ENCODE peak calls at places on chromosomes 16 and 17, in six cellular contexts. N, P, I, X, R and A are unnamed samples.

GRCh38 chr17:30981531-30982519 is 11.0 kb downstream of the RNF135 start:
- DNase-seq in N (no peak), P (no peak), R (no peak), X (no peak), I (no peak), A (no peak)

GRCh38 chr16:72256398-72257048 is 84.6 kb upstream of the PMFBP1 start:
- DNase-seq in N (no peak), R (no peak), P (no peak), I (peak), X (no peak), A (peak)

GRCh38 chr17:3015890-3016289 is 47.5 kb downstream of the OR1D5 start:
- DNase-seq in X (no peak), P (no peak), N (no peak), I (no peak), R (no peak), A (peak)

GRCh38 chr17:79147791-79148506 is 73.3 kb downstream of the ENGASE start:
- DNase-seq in R (no peak), I (no peak), X (no peak), N (no peak), P (no peak), A (no peak)

GRCh38 chr17:73909156-73909555 is 264.9 kb upstream of the SDK2 start:
- DNase-seq in I (no peak), N (no peak), X (no peak), R (no peak), P (no peak), A (no peak)

GRCh38 chr16:84053237-84053636 is 10.6 kb upstream of the SLC38A8 start:
- DNase-seq in N (no peak), R (no peak), I (no peak), P (no peak), X (no peak), A (no peak)

GRCh38 chr17:30477758-30478115 is 529 bp downstream of the GOSR1 start:
- DNase-seq in P (no peak), R (no peak), N (no peak), X (peak), I (peak), A (no peak)

GRCh38 chr17:15963670-15964110 is 18.8 kb downstream of the ADORA2B start:
- DNase-seq in I (no peak), P (peak), N (no peak), X (no peak), R (no peak), A (peak)

GRCh38 chr16:8958344-8958808 is 5.3 kb downstream of the USP7 start:
- DNase-seq in X (no peak), R (no peak), P (no peak), I (peak), N (no peak), A (peak)

GRCh38 chr17:61450641-61451537 is 1.3 kb upstream of the TBX4 start:
- DNase-seq in R (no peak), N (no peak), P (no peak), X (peak), I (no peak), A (no peak)

GRCh38 chr17:57370051-57370581 is 113.8 kb downstream of the MSI2 start:
- DNase-seq in R (no peak), P (peak), I (peak), X (no peak), N (no peak), A (no peak)

GRCh38 chr16:70605284-70605659 is 41.1 kb upstream of the IL34 start:
- DNase-seq in I (no peak), N (no peak), P (no peak), R (no peak), X (no peak), A (no peak)

GRCh38 chr16:20191566-20191965 is 117.9 kb upstream of the GPR139 start:
- DNase-seq in R (no peak), P (no peak), I (no peak), X (no peak), N (no peak), A (no peak)

GRCh38 chr17:79909121-79909520 is 69.9 kb upstream of the CBX4 start:
- DNase-seq in P (no peak), I (no peak), X (no peak), N (no peak), R (no peak), A (no peak)

GRCh38 chr16:30548392-30549255 is 9.6 kb downstream of the ZNF764 start:
- DNase-seq in X (no peak), N (no peak), R (no peak), P (no peak), I (no peak), A (no peak)

GRCh38 chr16:919658-920631 is 50.8 kb downstream of the LMF1 start:
- DNase-seq in N (no peak), X (no peak), I (peak), R (no peak), P (no peak), A (no peak)

GRCh38 chr16:68776821-68777485 is 39.9 kb downstream of the CDH1 start:
- DNase-seq in X (no peak), N (no peak), I (no peak), R (no peak), P (no peak), A (no peak)

GRCh38 chr16:17224859-17225258 is 245.9 kb downstream of the XYLT1 start:
- DNase-seq in I (peak), X (no peak), N (no peak), R (no peak), P (no peak), A (peak)

GRCh38 chr16:86595983-86596605 is 17.7 kb downstream of the FOXL1 start:
- DNase-seq in R (no peak), P (no peak), I (no peak), N (no peak), X (no peak), A (no peak)

GRCh38 chr16:4465977-4466779 is 8.2 kb downstream of the NMRAL1 start:
- DNase-seq in X (no peak), N (no peak), P (no peak), I (no peak), R (no peak), A (no peak)

GRCh38 chr16:4801962-4802658 is at the start of gene ROGDI:
- DNase-seq in N (no peak), X (peak), P (no peak), R (peak), I (no peak), A (peak)

GRCh38 chr17:50027639-50028206 is 28.2 kb upstream of the ITGA3 start:
- DNase-seq in N (peak), X (peak), P (peak), R (no peak), I (peak), A (peak)

GRCh38 chr17:55702150-55702549 is 20.5 kb downstream of the TMEM100 start:
- DNase-seq in X (no peak), I (no peak), P (no peak), N (no peak), R (no peak), A (no peak)

GRCh38 chr17:28720247-28720996 is 637 bp downstream of the RPL23A start:
- DNase-seq in I (no peak), R (no peak), X (no peak), P (no peak), N (no peak), A (no peak)

GRCh38 chr17:17713839-17714238 is 32.6 kb downstream of the RAI1 start:
- DNase-seq in P (no peak), R (no peak), N (no peak), I (no peak), X (no peak), A (no peak)

GRCh38 chr17:79573196-79573929 is 37.5 kb downstream of the RBFOX3 start:
- DNase-seq in R (no peak), I (no peak), P (no peak), X (no peak), N (no peak), A (no peak)

GRCh38 chr17:22221344-22221743 is 529.0 kb downstream of the KCNJ18 start:
- DNase-seq in P (no peak), N (no peak), I (no peak), X (no peak), R (no peak), A (no peak)

GRCh38 chr17:46194393-46195216 is 1.4 kb upstream of the KANSL1 start:
- DNase-seq in N (no peak), X (peak), R (peak), I (no peak), P (no peak), A (peak)

GRCh38 chr16:50474138-50474537 is 74.1 kb upstream of the NKD1 start:
- DNase-seq in N (no peak), X (no peak), R (no peak), I (no peak), P (no peak), A (no peak)

GRCh38 chr16:71929048-71929447 is 33.7 kb downstream of the IST1 start:
- DNase-seq in N (peak), R (no peak), P (no peak), X (no peak), I (peak), A (peak)

GRCh38 chr16:70685061-70685937 is 554 bp downstream of the MTSS2 start:
- DNase-seq in X (peak), R (no peak), P (no peak), N (no peak), I (no peak), A (no peak)

GRCh38 chr17:58565389-58566311 is 51.2 kb upstream of the MTMR4 start:
- DNase-seq in N (no peak), X (no peak), P (no peak), R (peak), I (no peak), A (no peak)

GRCh38 chr17:65455972-65456343 is 105.5 kb downstream of the AXIN2 start:
- DNase-seq in P (no peak), I (no peak), N (no peak), R (no peak), X (no peak), A (peak)

GRCh38 chr16:10577305-10578202 is 2.8 kb downstream of the EMP2 start:
- DNase-seq in N (no peak), R (no peak), I (no peak), X (no peak), P (no peak), A (no peak)